ENCODE peak calls at places on chromosomes 16 and 17, in ten cellular contexts. W is Calu3; L is cardiac fibroblast; H is osteoblast; Q is uterus; Y is AG10803; C is tibial nerve; G is nephron progenitor cell; R is activated CD8-positive, alpha-beta T cell treated with anti-CD3 and anti-CD28 coated beads for 36 hours; K is AG09319. N is an unnamed sample.

GRCh38 chr16:88924834-88925539 is 52.0 kb downstream of the CBFA2T3 start:
- DNase-seq in R (peak; percentile 68), G (peak; percentile 49), Y (peak; percentile 78), L (peak; percentile 93), W (peak; percentile 88), C (no peak), K (peak; percentile 19), Q (peak; percentile 34), H (peak; percentile 100), N (no peak)

GRCh38 chr16:66751135-66751991 is at the start of gene DYNC1LI2:
- DNase-seq in C (peak; percentile 70), G (peak; percentile 86), L (peak; percentile 72), Y (peak; percentile 73), K (peak; percentile 36), W (peak; percentile 93), H (peak; percentile 99), Q (peak; percentile 80), R (peak; percentile 85), N (peak; percentile 38)

GRCh38 chr16:59887856-59888255 is 1153.7 kb upstream of the GOT2 start:
- DNase-seq in G (no peak), Q (no peak), H (no peak), W (no peak), R (no peak), C (no peak), Y (no peak), K (no peak), L (no peak), N (no peak)

GRCh38 chr16:57788252-57788841 is 13.9 kb downstream of the KIFC3 start:
- DNase-seq in H (no peak), Q (no peak), G (no peak), Y (no peak), L (no peak), C (no peak), W (no peak), R (no peak), K (no peak), N (no peak)

GRCh38 chr16:82152641-82153094 is 17.4 kb downstream of the MPHOSPH6 start:
- DNase-seq in G (no peak), Y (no peak), H (no peak), L (no peak), W (no peak), K (no peak), Q (no peak), R (no peak), C (no peak), N (no peak)

GRCh38 chr16:66020642-66021041 is 345.8 kb upstream of the CDH5 start:
- DNase-seq in G (no peak), C (no peak), R (peak; percentile 6), K (no peak), Y (peak; percentile 62), W (no peak), L (peak; percentile 54), H (peak; percentile 53), Q (no peak), N (no peak)

GRCh38 chr16:24036614-24037013 is 200.8 kb downstream of the PRKCB start:
- DNase-seq in G (peak; percentile 63), C (peak; percentile 17), H (peak; percentile 90), W (peak; percentile 62), Y (peak; percentile 40), L (peak; percentile 63), Q (no peak), R (peak; percentile 46), K (peak; percentile 0), N (no peak)

GRCh38 chr16:78720416-78720815 is 621.0 kb downstream of the WWOX start:
- DNase-seq in W (no peak), H (no peak), L (no peak), Q (no peak), K (no peak), R (no peak), C (no peak), G (no peak), Y (no peak), N (no peak)

GRCh38 chr17:61398721-61399130 is 917 bp upstream of the TBX2 start:
- DNase-seq in Q (no peak), L (peak; percentile 44), K (no peak), W (no peak), H (peak; percentile 94), R (no peak), G (no peak), C (no peak), Y (no peak), N (no peak)

GRCh38 chr17:78242024-78242742 is 10.8 kb downstream of the TMEM235 start:
- DNase-seq in R (peak; percentile 66), Q (no peak), W (no peak), Y (no peak), K (no peak), L (no peak), G (no peak), H (peak; percentile 57), C (no peak), N (no peak)

GRCh38 chr17:73323622-73324455 is 12.0 kb upstream of the CDC42EP4 start:
- DNase-seq in C (peak; percentile 60), G (no peak), L (no peak), W (no peak), H (peak; percentile 50), Y (peak; percentile 54), R (no peak), K (no peak), Q (peak; percentile 76), N (no peak)

GRCh38 chr16:27740496-27741201 is 190.7 kb downstream of the KATNIP start:
- DNase-seq in R (no peak), G (no peak), W (no peak), K (no peak), C (no peak), Y (no peak), H (no peak), L (no peak), Q (no peak), N (no peak)

GRCh38 chr17:8913879-8914278 is 46.4 kb upstream of the PIK3R6 start:
- DNase-seq in H (no peak), Q (no peak), W (no peak), C (no peak), Y (no peak), L (no peak), G (no peak), R (no peak), K (no peak), N (no peak)

GRCh38 chr16:30010817-30011504 is at the start of gene DOC2A:
- DNase-seq in Q (no peak), Y (no peak), C (no peak), W (peak; percentile 49), H (peak; percentile 87), G (peak; percentile 72), L (no peak), R (peak; percentile 48), K (no peak), N (no peak)

GRCh38 chr17:43135454-43135819 is 10.3 kb upstream of the BRCA1 start:
- DNase-seq in C (no peak), W (no peak), K (no peak), Y (no peak), H (no peak), G (no peak), L (no peak), Q (no peak), R (no peak), N (no peak)

GRCh38 chr17:11548398-11548797 is 49.9 kb upstream of the DNAH9 start:
- DNase-seq in C (no peak), W (no peak), G (no peak), Q (no peak), Y (no peak), H (no peak), K (no peak), R (no peak), L (no peak), N (no peak)

DNA sequence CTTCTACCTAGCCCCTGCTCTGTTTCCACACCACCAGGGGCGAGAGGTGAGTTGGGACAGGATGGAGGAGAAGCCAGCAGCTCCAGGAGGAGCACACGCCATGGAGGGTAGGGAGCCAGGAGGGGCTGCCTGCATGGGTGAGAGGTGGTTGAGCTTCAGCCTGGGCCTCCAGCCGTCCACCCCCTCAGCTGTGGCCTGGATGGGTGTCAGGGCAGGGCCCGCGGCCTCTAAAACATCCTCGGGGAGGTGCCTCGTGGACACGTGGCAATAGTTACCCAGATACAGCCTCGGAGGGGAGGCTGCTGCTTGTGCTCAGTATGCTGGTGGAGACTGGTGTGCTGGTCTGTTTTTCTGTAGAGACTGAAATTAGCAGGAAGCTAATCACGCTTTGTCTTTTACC is 104.7 kb upstream of the GSE1 start:
- DNase-seq in G (no peak), R (no peak), Q (no peak), L (no peak), Y (no peak), K (no peak), W (no peak), H (no peak), C (no peak), N (no peak)
- TF ChIP-seq CTCF in G (no peak), R (no peak), Q (no peak), L (no peak), Y (no peak), K (no peak), W (no peak), H (no peak), C (no peak), N (no peak)

DNA sequence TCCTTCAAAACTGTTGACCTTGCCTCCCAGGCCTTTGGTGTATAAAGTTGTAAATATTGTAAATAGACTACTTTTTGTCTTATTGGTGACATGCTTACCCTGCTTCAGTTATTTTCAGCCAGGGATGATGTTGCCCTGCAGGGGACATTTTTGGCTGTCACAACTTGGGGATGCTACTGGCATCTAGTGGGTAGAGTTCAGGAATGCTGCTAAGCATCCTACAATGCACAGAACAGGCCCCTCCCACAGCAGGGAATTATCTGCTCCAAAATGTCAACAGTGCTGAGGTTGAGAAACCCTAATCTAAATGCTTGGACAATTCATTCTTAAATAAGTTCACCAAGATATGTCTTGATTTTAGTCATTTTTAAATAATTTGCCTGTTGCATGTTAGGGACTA is 459.8 kb downstream of the PMP22 start:
- DNase-seq in Q (no peak), W (no peak), H (no peak), L (peak; percentile 33), C (no peak), Y (peak; percentile 15), K (no peak), R (no peak), G (no peak), N (no peak)
- TF ChIP-seq CTCF in Q (no peak), W (no peak), H (peak; percentile 27), L (no peak), C (no peak), Y (peak; percentile 1), K (no peak), R (no peak), G (peak; percentile 18), N (no peak)

GRCh38 chr16:46714797-46715591 is 25.5 kb downstream of the ORC6 start:
- DNase-seq in G (no peak), Q (no peak), C (no peak), Y (no peak), L (no peak), W (no peak), H (peak; percentile 32), R (no peak), K (no peak), N (no peak)
- TF ChIP-seq CTCF in G (no peak), Q (no peak), C (no peak), Y (no peak), L (no peak), W (no peak), H (no peak), R (no peak), K (no peak), N (no peak)

DNA sequence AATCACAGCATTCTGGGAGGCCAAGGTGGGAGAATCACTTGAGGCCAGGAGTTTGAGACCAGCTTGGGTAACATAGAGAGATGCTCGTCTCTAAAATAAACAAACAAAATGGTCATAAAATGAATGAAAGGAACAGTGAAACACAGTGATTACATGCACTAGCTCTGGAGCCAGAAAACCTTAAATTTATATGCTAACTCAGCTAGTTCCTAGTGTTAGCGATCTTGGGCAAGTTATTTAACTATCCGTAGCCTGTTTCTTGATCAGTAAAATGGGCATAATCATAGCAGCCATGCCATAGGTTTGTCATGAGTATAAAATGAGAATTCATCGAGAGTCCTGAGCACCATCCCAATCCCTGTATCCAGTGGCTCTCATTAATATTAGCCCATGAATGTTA is 271.0 kb downstream of the GRIN2A start:
- DNase-seq in R (no peak), K (no peak), G (no peak), C (no peak), L (no peak), W (no peak), Y (no peak), H (no peak), Q (no peak), N (no peak)
- TF ChIP-seq CTCF in R (no peak), K (no peak), G (no peak), C (no peak), L (no peak), W (no peak), Y (no peak), H (no peak), Q (no peak), N (no peak)